ENCODE peak calls at places on chromosomes 13 and 19, in nine cellular contexts. U is GM04504, D is testis, N is Caco-2, T is epithelial cell of prostate, A is Ammon's horn, Z is Peyer's patch, O is left ventricle myocardium inferior, V is BJ. W is an unnamed sample.

GRCh38 chr13:46388846-46389245 is 1.8 kb upstream of the RUBCNL start:
- DNase-seq in U (no peak), D (no peak), N (peak), T (no peak), A (no peak), Z (no peak), O (no peak), V (no peak), W (no peak)

GRCh38 chr13:97892717-97893116 is 60.8 kb upstream of the IPO5 start:
- DNase-seq in U (peak), D (no peak), N (no peak), T (no peak), A (no peak), Z (no peak), O (no peak), V (no peak), W (no peak)

GRCh38 chr13:83184150-83184475 is 698.2 kb downstream of the SLITRK1 start:
- DNase-seq in U (no peak), D (no peak), N (no peak), T (no peak), A (no peak), Z (no peak), O (no peak), V (no peak), W (no peak)

GRCh38 chr13:45300190-45300985 is 40.6 kb downstream of the TPT1 start:
- DNase-seq in U (no peak), D (no peak), N (no peak), T (no peak), A (no peak), Z (no peak), O (no peak), V (no peak), W (no peak)

GRCh38 chr19:18362934-18363542 is 22.6 kb downstream of the PGPEP1 start:
- DNase-seq in U (no peak), D (no peak), N (no peak), T (no peak), A (no peak), Z (no peak), O (no peak), V (no peak), W (no peak)

GRCh38 chr19:17716309-17716929 is 2.9 kb upstream of the MAP1S start:
- DNase-seq in U (no peak), D (no peak), N (no peak), T (no peak), A (no peak), Z (no peak), O (no peak), V (no peak), W (no peak)

GRCh38 chr13:32086791-32087441 is 55.3 kb downstream of the FRY start:
- DNase-seq in U (no peak), D (no peak), N (no peak), T (no peak), A (no peak), Z (no peak), O (no peak), V (no peak), W (no peak)

GRCh38 chr13:50129065-50129922 is 114.0 kb downstream of the KCNRG start:
- DNase-seq in U (no peak), D (no peak), N (no peak), T (no peak), A (no peak), Z (no peak), O (peak), V (no peak), W (no peak)

GRCh38 chr13:35714096-35714495 is 237.6 kb upstream of the MAB21L1 start:
- DNase-seq in U (no peak), D (no peak), N (no peak), T (no peak), A (no peak), Z (no peak), O (no peak), V (no peak), W (no peak)

GRCh38 chr13:77022341-77022740 is 4.6 kb downstream of the FBXL3 start:
- DNase-seq in U (no peak), D (no peak), N (no peak), T (no peak), A (no peak), Z (no peak), O (no peak), V (no peak), W (no peak)

GRCh38 chr19:51025809-51026553 is 435 bp downstream of the KLK11 start:
- DNase-seq in U (no peak), D (peak), N (no peak), T (no peak), A (no peak), Z (no peak), O (no peak), V (no peak), W (no peak)

GRCh38 chr19:35327642-35328041 is 1.3 kb upstream of the CD22 start:
- DNase-seq in U (no peak), D (no peak), N (peak), T (no peak), A (no peak), Z (no peak), O (no peak), V (no peak), W (no peak)